ENCODE peak calls at places on chromosomes 1 and 21, in six cellular contexts. X is B cell; O is iris pigment epithelial cell; D is NCI-H1092 treated with DMSO at 0.1 percent for 48 hours; T is stimulated activated CD4-positive, alpha-beta T cell treated with anti-CD3 and anti-CD28 coated beads, Interleukin-4, amount 100 ng/mL, for 48 hours; S is HFF-Myc. A is an unnamed sample.

GRCh38 chr21:34558166-34558565 is 46.2 kb upstream of the KCNE1 start:
- DNase-seq in S (no peak), T (no peak), X (no peak), O (no peak), D (no peak), A (no peak)

GRCh38 chr1:70156529-70157120 is 48.8 kb downstream of the LRRC40 start:
- DNase-seq in D (no peak), O (peak; percentile 31), X (no peak), T (no peak), S (no peak), A (no peak)

GRCh38 chr1:168405931-168406330 is 125.3 kb downstream of the TBX19 start:
- DNase-seq in O (no peak), X (no peak), D (no peak), T (no peak), S (no peak), A (no peak)

GRCh38 chr21:45127937-45128336 is 53.6 kb downstream of the ADARB1 start:
- DNase-seq in S (no peak), T (no peak), O (no peak), D (no peak), X (no peak), A (no peak)

GRCh38 chr1:47572731-47573505 is 135.1 kb downstream of the FOXD2 start:
- DNase-seq in D (no peak), T (no peak), S (no peak), O (no peak), X (no peak), A (no peak)

GRCh38 chr1:117070124-117070523 is 10.0 kb downstream of the TTF2 start:
- DNase-seq in O (peak; percentile 39), X (no peak), T (no peak), S (no peak), D (no peak), A (no peak)

GRCh38 chr1:17588048-17588781 is 48.7 kb downstream of the ARHGEF10L start:
- DNase-seq in D (no peak), S (peak; percentile 11), T (no peak), O (no peak), X (no peak), A (no peak)

GRCh38 chr1:99849744-99850457 is at the start of gene AGL:
- DNase-seq in T (peak; percentile 83), D (peak; percentile 87), X (peak; percentile 92), S (peak; percentile 11), O (peak; percentile 62), A (peak; percentile 71)

GRCh38 chr1:246417152-246417812 is 89.8 kb downstream of the SMYD3 start:
- DNase-seq in O (peak; percentile 71), D (no peak), T (no peak), S (peak; percentile 51), X (no peak), A (no peak)

GRCh38 chr1:213162338-213162737 is 111.3 kb downstream of the RPS6KC1 start:
- DNase-seq in S (no peak), O (peak; percentile 83), T (no peak), D (no peak), X (no peak), A (no peak)

GRCh38 chr1:153790282-153790995 is 15.2 kb downstream of the SLC27A3 start:
- DNase-seq in S (no peak), X (no peak), T (no peak), D (peak; percentile 10), O (peak; percentile 59), A (no peak)

GRCh38 chr1:219304227-219305226 is 130.8 kb downstream of the LYPLAL1 start:
- DNase-seq in S (no peak), X (no peak), T (no peak), O (peak; percentile 54), D (peak; percentile 16), A (no peak)

GRCh38 chr21:26801524-26801923 is 43.7 kb downstream of the ADAMTS1 start:
- DNase-seq in O (peak; percentile 93), T (no peak), X (no peak), D (no peak), S (peak; percentile 87), A (no peak)

GRCh38 chr1:214603819-214604252 is 841 bp downstream of the CENPF start:
- DNase-seq in T (no peak), O (no peak), D (peak; percentile 39), X (peak; percentile 33), S (no peak), A (no peak)

GRCh38 chr1:183073320-183073719 is 50.1 kb downstream of the LAMC1 start:
- DNase-seq in O (no peak), X (no peak), S (no peak), T (no peak), D (peak; percentile 7), A (no peak)

A was measured in NCI-H1930.